ENCODE peak calls at places on chromosomes 3 and 15, in ten cellular contexts. D, M, F, S, X, A, G, C, T and K are unnamed samples.

GRCh38 chr15:84987949-84988624 is 6.4 kb downstream of the PDE8A start:
- DNase-seq in D (no peak), M (no peak), F (no peak), S (no peak), X (no peak), A (no peak), G (no peak), C (no peak), T (no peak), K (no peak)

GRCh38 chr3:177833392-177833791 is 636.1 kb upstream of the TBL1XR1 start:
- DNase-seq in D (no peak), M (no peak), F (no peak), S (no peak), X (no peak), A (no peak), G (no peak), C (no peak), T (no peak), K (no peak)

GRCh38 chr15:33310481-33311311 is at the start of gene RYR3:
- DNase-seq in D (peak), M (peak), F (peak), S (no peak), X (no peak), A (no peak), G (peak), C (no peak), T (peak), K (no peak)

GRCh38 chr15:96619171-96619570 is 288.7 kb downstream of the NR2F2 start:
- DNase-seq in D (no peak), M (no peak), F (peak), S (no peak), X (no peak), A (no peak), G (peak), C (no peak), T (no peak), K (no peak)

GRCh38 chr3:194395201-194395600 is 3.9 kb downstream of the GP5 start:
- DNase-seq in D (peak), M (no peak), F (no peak), S (no peak), X (peak), A (no peak), G (no peak), C (no peak), T (no peak), K (no peak)

GRCh38 chr3:113261996-113262665 is 50.8 kb downstream of the BOC start:
- DNase-seq in D (peak), M (peak), F (no peak), S (peak), X (no peak), A (no peak), G (no peak), C (no peak), T (no peak), K (no peak)

GRCh38 chr3:130918328-130918727 is 24.4 kb downstream of the ATP2C1 start:
- DNase-seq in D (no peak), M (no peak), F (no peak), S (no peak), X (no peak), A (no peak), G (no peak), C (no peak), T (no peak), K (no peak)

GRCh38 chr15:30791239-30791638 is 112.5 kb upstream of the FAN1 start:
- DNase-seq in D (peak), M (no peak), F (peak), S (no peak), X (peak), A (no peak), G (peak), C (no peak), T (no peak), K (no peak)

GRCh38 chr15:57950381-57950946 is 115.0 kb downstream of the ALDH1A2 start:
- DNase-seq in D (no peak), M (no peak), F (no peak), S (no peak), X (no peak), A (no peak), G (no peak), C (no peak), T (no peak), K (no peak)

GRCh38 chr15:91422704-91423254 is 322.7 kb downstream of the SV2B start:
- DNase-seq in D (no peak), M (no peak), F (no peak), S (no peak), X (no peak), A (no peak), G (peak), C (no peak), T (no peak), K (no peak)

GRCh38 chr15:51321316-51321715 is 17.1 kb downstream of the CYP19A1 start:
- DNase-seq in D (no peak), M (no peak), F (no peak), S (no peak), X (no peak), A (no peak), G (no peak), C (no peak), T (no peak), K (no peak)

GRCh38 chr3:178847170-178847569 is 224.4 kb downstream of the ZMAT3 start:
- DNase-seq in D (no peak), M (peak), F (no peak), S (no peak), X (no peak), A (no peak), G (no peak), C (no peak), T (peak), K (no peak)

GRCh38 chr3:13600950-13601691 is 52.2 kb downstream of the FBLN2 start:
- DNase-seq in D (peak), M (peak), F (no peak), S (no peak), X (peak), A (no peak), G (peak), C (no peak), T (peak), K (no peak)

GRCh38 chr3:178170698-178171535 is 365.3 kb upstream of the KCNMB2 start:
- DNase-seq in D (peak), M (peak), F (no peak), S (no peak), X (peak), A (no peak), G (no peak), C (no peak), T (peak), K (no peak)

GRCh38 chr3:17207019-17207418 is 322.3 kb downstream of the PLCL2 start:
- DNase-seq in D (no peak), M (no peak), F (no peak), S (no peak), X (no peak), A (no peak), G (no peak), C (no peak), T (no peak), K (no peak)

GRCh38 chr15:96947296-96947695 is 616.8 kb downstream of the NR2F2 start:
- DNase-seq in D (no peak), M (no peak), F (peak), S (no peak), X (no peak), A (no peak), G (peak), C (no peak), T (no peak), K (no peak)

GRCh38 chr3:64438837-64439236 is 213.6 kb upstream of the PRICKLE2 start:
- DNase-seq in D (no peak), M (no peak), F (peak), S (no peak), X (no peak), A (no peak), G (no peak), C (no peak), T (no peak), K (no peak)

GRCh38 chr3:119944091-119944490 is 150.2 kb downstream of the GSK3B start:
- DNase-seq in D (no peak), M (no peak), F (no peak), S (no peak), X (no peak), A (no peak), G (no peak), C (peak), T (no peak), K (no peak)

GRCh38 chr15:71129660-71130059 is 14.4 kb downstream of the THSD4 start:
- DNase-seq in D (no peak), M (no peak), F (no peak), S (no peak), X (no peak), A (no peak), G (no peak), C (no peak), T (no peak), K (no peak)

GRCh38 chr3:11138371-11138770 is 15.9 kb upstream of the HRH1 start:
- DNase-seq in D (no peak), M (no peak), F (no peak), S (no peak), X (no peak), A (no peak), G (no peak), C (no peak), T (no peak), K (no peak)

GRCh38 chr15:26996250-26996649 is 25.3 kb downstream of the GABRG3 start:
- DNase-seq in D (no peak), M (no peak), F (no peak), S (no peak), X (no peak), A (no peak), G (no peak), C (no peak), T (no peak), K (no peak)

GRCh38 chr15:93046120-93046519 is 42.9 kb downstream of the RGMA start:
- DNase-seq in D (no peak), M (no peak), F (no peak), S (no peak), X (no peak), A (no peak), G (no peak), C (no peak), T (no peak), K (no peak)

GRCh38 chr15:35170216-35170615 is 85.1 kb upstream of the NANOGP8 start:
- DNase-seq in D (peak), M (peak), F (no peak), S (no peak), X (peak), A (no peak), G (no peak), C (no peak), T (no peak), K (no peak)

GRCh38 chr3:30286007-30286669 is 320.3 kb upstream of the TGFBR2 start:
- DNase-seq in D (peak), M (peak), F (peak), S (peak), X (peak), A (no peak), G (no peak), C (no peak), T (peak), K (peak)

GRCh38 chr3:153158961-153159735 is 2.9 kb upstream of the RAP2B start:
- DNase-seq in D (no peak), M (no peak), F (no peak), S (no peak), X (peak), A (no peak), G (no peak), C (no peak), T (no peak), K (no peak)

GRCh38 chr3:89506462-89507143 is 399.2 kb downstream of the EPHA3 start:
- DNase-seq in D (no peak), M (no peak), F (no peak), S (no peak), X (no peak), A (no peak), G (no peak), C (no peak), T (no peak), K (no peak)

GRCh38 chr3:85560088-85560790 is 601.5 kb downstream of the CADM2 start:
- DNase-seq in D (peak), M (peak), F (no peak), S (peak), X (peak), A (no peak), G (no peak), C (no peak), T (peak), K (no peak)

GRCh38 chr3:118972974-118973373 is 61.7 kb downstream of the IGSF11 start:
- DNase-seq in D (no peak), M (no peak), F (no peak), S (no peak), X (no peak), A (no peak), G (peak), C (no peak), T (no peak), K (peak)

GRCh38 chr3:133896002-133896761 is 500 bp upstream of the RAB6B start:
- DNase-seq in D (no peak), M (peak), F (peak), S (no peak), X (no peak), A (no peak), G (peak), C (no peak), T (no peak), K (no peak)

GRCh38 chr15:64895285-64896065 is 16.2 kb upstream of the ANKDD1A start:
- DNase-seq in D (peak), M (peak), F (no peak), S (peak), X (no peak), A (peak), G (peak), C (peak), T (peak), K (no peak)

GRCh38 chr3:84836961-84837360 is 121.8 kb upstream of the CADM2 start:
- DNase-seq in D (no peak), M (no peak), F (no peak), S (peak), X (peak), A (no peak), G (peak), C (no peak), T (no peak), K (no peak)

GRCh38 chr3:100151024-100151707 is 36.9 kb upstream of the FILIP1L start:
- DNase-seq in D (no peak), M (no peak), F (no peak), S (no peak), X (no peak), A (no peak), G (peak), C (no peak), T (no peak), K (no peak)

GRCh38 chr15:84685304-84685703 is 27.3 kb upstream of the NMB start:
- DNase-seq in D (peak), M (peak), F (no peak), S (peak), X (peak), A (no peak), G (no peak), C (no peak), T (peak), K (peak)

GRCh38 chr15:36050899-36051298 is 504.9 kb upstream of the DPH6 start:
- DNase-seq in D (no peak), M (no peak), F (peak), S (no peak), X (no peak), A (no peak), G (peak), C (no peak), T (no peak), K (no peak)

GRCh38 chr3:154349223-154349622 is 24.9 kb upstream of the DHX36 start:
- DNase-seq in D (no peak), M (no peak), F (no peak), S (no peak), X (no peak), A (no peak), G (no peak), C (no peak), T (no peak), K (no peak)

GRCh38 chr15:56496635-56497034 is 31.7 kb upstream of the MNS1 start:
- DNase-seq in D (peak), M (peak), F (peak), S (peak), X (peak), A (peak), G (no peak), C (peak), T (peak), K (no peak)

GRCh38 chr15:56492786-56493555 is 28.0 kb upstream of the MNS1 start:
- DNase-seq in D (no peak), M (no peak), F (no peak), S (no peak), X (no peak), A (no peak), G (no peak), C (no peak), T (no peak), K (no peak)

GRCh38 chr15:56490461-56490860 is 25.5 kb upstream of the MNS1 start:
- DNase-seq in D (no peak), M (no peak), F (no peak), S (no peak), X (no peak), A (no peak), G (no peak), C (no peak), T (no peak), K (no peak)

GRCh38 chr15:56495050-56495449 is 30.1 kb upstream of the MNS1 start:
- DNase-seq in D (no peak), M (no peak), F (no peak), S (no peak), X (peak), A (no peak), G (no peak), C (no peak), T (no peak), K (no peak)

DNA sequence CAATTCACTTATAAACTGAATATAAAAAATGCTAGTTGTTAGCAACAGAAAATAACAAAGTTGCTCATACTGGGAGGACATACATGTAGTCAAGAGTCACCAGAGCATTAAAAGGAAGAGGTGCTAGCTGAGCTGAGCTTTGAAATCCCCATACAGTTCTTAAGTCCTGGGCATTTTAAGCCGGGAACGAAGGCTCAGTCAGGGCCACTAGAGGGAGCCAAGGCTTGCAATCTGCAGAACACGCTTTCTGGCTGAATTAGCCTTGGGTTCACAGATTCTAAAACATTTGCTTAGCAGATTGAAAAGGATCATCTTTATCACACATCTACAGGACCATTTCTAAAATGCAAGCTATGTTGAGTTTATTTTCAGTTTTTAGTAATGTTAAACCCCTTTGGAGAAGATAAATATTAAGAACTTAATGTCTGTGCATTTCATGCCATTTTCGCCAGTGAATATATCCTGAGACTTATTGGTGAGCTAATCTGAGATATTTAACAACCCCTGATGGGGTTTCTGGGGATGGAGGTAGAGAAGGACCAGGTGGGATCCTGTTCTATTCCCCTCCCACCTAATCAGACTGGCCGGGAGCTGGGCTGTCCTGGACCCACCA is 26.3 kb upstream of the MNS1 start:
- DNase-seq in D (peak), M (peak), F (peak), S (peak), X (peak), A (peak), G (peak), C (peak), T (peak), K (peak)
- TF ChIP-seq CTCF in D (peak), M (peak), F (peak), S (peak), X (peak), A (peak), G (peak), C (peak), T (peak), K (peak)

GRCh38 chr3:196948442-196949365 is 6.4 kb upstream of the NCBP2 start:
- DNase-seq in D (peak), M (no peak), F (peak), S (no peak), X (no peak), A (no peak), G (peak), C (no peak), T (no peak), K (no peak)
- TF ChIP-seq CTCF in D (peak), M (peak), F (peak), S (no peak), X (no peak), A (no peak), G (peak), C (no peak), T (peak), K (no peak)

DNA sequence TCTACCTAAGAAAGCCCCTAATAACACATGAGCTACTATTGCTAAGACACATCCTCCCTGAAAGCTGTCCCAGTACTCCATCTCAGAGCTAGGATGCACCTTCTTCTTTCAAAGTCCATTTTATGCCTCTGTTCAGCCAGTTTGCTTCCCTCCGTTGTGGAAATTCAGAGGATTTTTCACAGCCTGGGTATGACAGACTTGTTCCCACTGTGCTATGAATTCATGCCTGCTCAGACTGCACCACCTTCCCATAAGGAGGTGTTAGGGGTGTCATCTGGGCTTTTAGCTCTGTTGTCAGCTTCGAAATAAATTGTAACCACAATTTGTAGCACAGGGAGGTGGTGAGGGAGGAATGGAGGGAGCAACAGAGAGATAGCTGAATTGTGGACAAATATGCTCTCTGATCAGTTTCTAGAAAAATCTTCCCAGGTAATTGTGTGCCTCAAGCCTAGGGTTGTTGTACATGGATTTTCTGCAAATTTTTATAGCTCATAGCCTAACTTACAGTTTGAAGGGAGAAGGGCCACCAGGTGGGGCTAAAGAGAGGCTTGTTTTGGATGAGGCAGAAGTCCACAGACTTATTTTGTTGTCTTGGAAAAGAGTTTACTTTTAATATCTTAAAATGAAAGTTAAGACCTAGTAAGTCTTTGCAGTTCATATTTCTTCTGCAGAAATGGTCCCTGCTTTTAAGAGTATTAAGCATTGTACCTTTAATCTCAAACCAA is 462.0 kb downstream of the PDCD6IP start:
- DNase-seq in D (peak), M (peak), F (peak), S (peak), X (peak), A (peak), G (peak), C (peak), T (peak), K (peak)
- TF ChIP-seq CTCF in D (peak), M (peak), F (peak), S (peak), X (peak), A (peak), G (peak), C (peak), T (peak), K (peak)

GRCh38 chr3:184129012-184129411 is 6.1 kb upstream of the EIF2B5 start:
- DNase-seq in D (peak), M (peak), F (peak), S (peak), X (peak), A (no peak), G (peak), C (peak), T (peak), K (no peak)
- TF ChIP-seq CTCF in D (peak), M (peak), F (peak), S (no peak), X (peak), A (peak), G (peak), C (peak), T (peak), K (peak)

DNA sequence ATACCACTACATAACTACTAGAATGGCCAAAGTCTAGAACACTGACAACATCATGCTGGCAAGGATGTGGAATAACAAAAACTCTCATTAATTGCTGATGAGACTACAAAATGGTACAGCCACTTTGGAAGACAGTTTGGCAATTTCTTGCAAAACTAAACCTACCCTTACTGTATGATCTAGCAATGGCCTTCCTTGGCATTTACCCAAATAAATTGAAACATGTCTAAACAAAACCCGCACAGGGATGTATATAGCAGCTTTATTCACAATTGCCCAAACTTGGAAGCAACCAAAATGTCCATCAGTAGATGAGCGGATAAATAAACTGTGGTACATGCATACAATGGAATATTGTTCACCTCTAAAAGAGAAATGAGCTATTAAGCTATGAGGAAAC is 87.9 kb upstream of the SLC24A5 start:
- DNase-seq in D (no peak), M (no peak), F (no peak), S (no peak), X (no peak), A (no peak), G (no peak), C (no peak), T (no peak), K (no peak)
- TF ChIP-seq CTCF in D (no peak), M (no peak), F (no peak), S (no peak), X (no peak), A (no peak), G (no peak), C (no peak), T (no peak), K (no peak)